ENCODE peak calls at places on chromosome 2, in ten cellular contexts. H is KG1, A is left ventricle myocardium inferior, V is left cardiac atrium, O is adipocyte, Y is HFFc6, K is Panc1, G is B cell, F is IMR-90, R is fibroblast of mammary gland. N is an unnamed sample.

GRCh38 chr2:131148426-131148825 is 43.3 kb downstream of the PLEKHB2 start:
- DNase-seq in H (no peak), A (no peak), V (no peak), O (no peak), Y (no peak), K (no peak), G (no peak), F (no peak), R (no peak), N (no peak)

GRCh38 chr2:71827973-71828372 is 319.7 kb downstream of the CYP26B1 start:
- DNase-seq in H (no peak), A (no peak), V (no peak), O (no peak), Y (no peak), K (no peak), G (no peak), F (no peak), R (no peak), N (no peak)

GRCh38 chr2:100105678-100106054 is 36.7 kb downstream of the AFF3 start:
- DNase-seq in H (no peak), A (no peak), V (no peak), O (no peak), Y (no peak), K (no peak), G (no peak), F (peak), R (no peak), N (no peak)

GRCh38 chr2:37243435-37243834 is 12.0 kb downstream of the NDUFAF7 start:
- DNase-seq in H (no peak), A (no peak), V (no peak), O (no peak), Y (no peak), K (no peak), G (no peak), F (no peak), R (no peak), N (no peak)

GRCh38 chr2:46119453-46119852 is 177.8 kb upstream of the EPAS1 start:
- DNase-seq in H (no peak), A (no peak), V (no peak), O (peak), Y (peak), K (no peak), G (no peak), F (no peak), R (peak), N (peak)

GRCh38 chr2:105509271-105510086 is 110.6 kb upstream of the FHL2 start:
- DNase-seq in H (no peak), A (no peak), V (no peak), O (no peak), Y (no peak), K (no peak), G (no peak), F (no peak), R (no peak), N (no peak)

GRCh38 chr2:98614024-98614739 is 5.8 kb downstream of the UNC50 start:
- DNase-seq in H (no peak), A (no peak), V (no peak), O (no peak), Y (no peak), K (no peak), G (no peak), F (no peak), R (no peak), N (no peak)

GRCh38 chr2:30294147-30294546 is 62.8 kb downstream of the LBH start:
- DNase-seq in H (no peak), A (no peak), V (no peak), O (no peak), Y (no peak), K (no peak), G (no peak), F (no peak), R (no peak), N (no peak)

GRCh38 chr2:238571626-238572372 is 145.1 kb downstream of the ASB1 start:
- DNase-seq in H (no peak), A (no peak), V (no peak), O (no peak), Y (no peak), K (no peak), G (no peak), F (no peak), R (no peak), N (no peak)